ENCODE peak calls at places on chromosomes 16 and 17, in five cellular contexts. E is fibroblast of pulmonary artery, V is H7, R is AG04449, C is HCT116. U is an unnamed sample.

GRCh38 chr17:61570118-61570517 is 20.9 kb downstream of the NACA2 start:
- DNase-seq in C (peak; percentile 68), V (no peak), E (peak; percentile 16), R (no peak), U (no peak)

GRCh38 chr17:74445156-74445555 is 13.3 kb downstream of the GPRC5C start:
- DNase-seq in V (no peak), C (no peak), R (no peak), E (no peak), U (no peak)

GRCh38 chr17:9206160-9206988 is 185.1 kb downstream of the NTN1 start:
- DNase-seq in E (no peak), R (no peak), C (no peak), V (no peak), U (no peak)

GRCh38 chr17:74274060-74274702 is at the start of gene DNAI2:
- DNase-seq in V (peak; percentile 87), E (no peak), C (no peak), R (no peak), U (no peak)

GRCh38 chr16:3460121-3460520 is 16.6 kb downstream of the NAA60 start:
- DNase-seq in E (no peak), R (no peak), V (no peak), C (no peak), U (no peak)

GRCh38 chr17:6701719-6702118 is 11.4 kb downstream of the SLC13A5 start:
- DNase-seq in E (peak; percentile 17), R (no peak), V (peak; percentile 97), C (peak; percentile 33), U (no peak)

GRCh38 chr17:82216301-82217119 is 3.9 kb upstream of the CCDC57 start:
- DNase-seq in V (peak; percentile 41), E (peak; percentile 78), C (peak; percentile 85), R (peak; percentile 40), U (peak; percentile 46)

GRCh38 chr16:8458481-8458880 is 131.8 kb downstream of the TMEM114 start:
- DNase-seq in R (no peak), E (no peak), C (no peak), V (no peak), U (peak; percentile 59)

GRCh38 chr16:82995927-82996441 is 369.2 kb downstream of the CDH13 start:
- DNase-seq in R (peak; percentile 63), E (peak; percentile 94), V (no peak), C (no peak), U (peak; percentile 92)

GRCh38 chr17:55632893-55633292 is 89.8 kb downstream of the TMEM100 start:
- DNase-seq in E (peak; percentile 23), R (no peak), V (no peak), C (no peak), U (no peak)

GRCh38 chr16:15041260-15042011 is 14.4 kb downstream of the NTAN1 start:
- DNase-seq in V (peak; percentile 76), R (no peak), E (peak; percentile 64), C (no peak), U (peak; percentile 51)

GRCh38 chr16:188674-189073 is 8.4 kb downstream of the HBQ1 start:
- DNase-seq in E (no peak), C (no peak), R (no peak), V (peak; percentile 70), U (no peak)

GRCh38 chr17:44278006-44278405 is 10.1 kb upstream of the SLC4A1 start:
- DNase-seq in V (no peak), C (no peak), E (peak; percentile 27), R (no peak), U (peak; percentile 4)

GRCh38 chr17:49287481-49287880 is 56.9 kb upstream of the PHOSPHO1 start:
- DNase-seq in V (no peak), R (no peak), C (no peak), E (no peak), U (no peak)

GRCh38 chr17:45227631-45228120 is 6.0 kb downstream of the FMNL1 start:
- DNase-seq in E (no peak), R (no peak), C (no peak), V (peak; percentile 57), U (no peak)

GRCh38 chr17:49588312-49588711 is 12.6 kb downstream of the NXPH3 start:
- DNase-seq in V (peak; percentile 6), C (no peak), R (no peak), E (no peak), U (no peak)

GRCh38 chr17:49513044-49513395 is 17.9 kb downstream of the NGFR start:
- DNase-seq in E (no peak), C (no peak), V (no peak), R (no peak), U (no peak)

GRCh38 chr17:61416211-61416539 is 16.5 kb downstream of the TBX2 start:
- DNase-seq in E (no peak), C (no peak), V (peak; percentile 38), R (no peak), U (no peak)

GRCh38 chr17:40548982-40549680 is 16.1 kb downstream of the CCR7 start:
- DNase-seq in R (peak; percentile 77), C (no peak), E (peak; percentile 90), V (no peak), U (peak; percentile 75)

GRCh38 chr17:49760909-49761558 is 2.9 kb downstream of the FAM117A start:
- DNase-seq in V (no peak), C (no peak), E (no peak), R (no peak), U (no peak)

GRCh38 chr16:48246066-48246465 is 1.3 kb downstream of the ABCC11 start:
- DNase-seq in V (no peak), E (peak; percentile 33), R (no peak), C (no peak), U (no peak)

GRCh38 chr17:8664426-8665105 is 34.0 kb upstream of the MYH10 start:
- DNase-seq in C (no peak), E (no peak), V (no peak), R (no peak), U (no peak)

GRCh38 chr16:12661656-12662172 is 142.0 kb downstream of the CPPED1 start:
- DNase-seq in C (peak; percentile 6), R (no peak), E (peak; percentile 53), V (peak; percentile 72), U (peak; percentile 34)

GRCh38 chr17:68509151-68510057 is 2.8 kb upstream of the PRKAR1A start:
- DNase-seq in R (no peak), V (no peak), C (no peak), E (no peak), U (no peak)

GRCh38 chr16:81535679-81536360 is 91.2 kb downstream of the CMIP start:
- DNase-seq in R (no peak), C (no peak), V (no peak), E (no peak), U (no peak)

GRCh38 chr16:4915226-4915761 is 21.7 kb downstream of the PPL start:
- DNase-seq in V (no peak), R (peak; percentile 70), E (peak; percentile 29), C (peak; percentile 57), U (no peak)

GRCh38 chr16:66271074-66272060 is 95.1 kb upstream of the CDH5 start:
- DNase-seq in V (no peak), R (no peak), E (no peak), C (no peak), U (no peak)

GRCh38 chr17:58331815-58332719 is 3.5 kb upstream of the TSPOAP1 start:
- DNase-seq in C (no peak), R (no peak), V (peak; percentile 50), E (no peak), U (peak; percentile 74)

GRCh38 chr16:3461120-3461519 is 17.6 kb downstream of the NAA60 start:
- DNase-seq in R (no peak), V (peak; percentile 29), E (no peak), C (no peak), U (no peak)

GRCh38 chr16:23158114-23158513 is 8.9 kb upstream of the USP31 start:
- DNase-seq in V (no peak), C (no peak), E (no peak), R (no peak), U (no peak)

DNA sequence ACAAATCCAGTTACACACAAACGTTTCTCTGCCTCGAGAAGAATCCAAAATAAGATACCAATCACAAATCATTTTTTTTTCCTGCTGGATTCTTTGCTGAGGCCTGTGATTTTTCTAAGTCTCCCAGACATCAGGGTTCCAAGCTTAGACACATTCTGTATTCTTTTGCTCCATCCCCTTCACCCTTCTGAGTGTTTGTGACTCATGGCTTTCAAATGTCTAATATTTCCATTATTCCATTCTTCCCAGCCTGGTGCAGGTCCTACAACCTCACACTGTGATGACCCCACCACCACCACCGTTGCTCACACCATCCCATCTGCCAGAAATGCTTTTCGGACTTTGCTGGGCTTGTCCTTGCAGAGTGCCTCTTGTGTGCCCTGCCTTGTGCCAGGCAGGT is 480.1 kb downstream of the SOX9 start:
- DNase-seq in E (peak; percentile 50), V (no peak), C (no peak), R (peak; percentile 67), U (no peak)
- H3K4me3 ChIP-seq in E (no peak overlapping the region), V (no peak overlapping the region), C (no peak overlapping the region), R (no peak overlapping the region), U (no peak overlapping the region)

DNA sequence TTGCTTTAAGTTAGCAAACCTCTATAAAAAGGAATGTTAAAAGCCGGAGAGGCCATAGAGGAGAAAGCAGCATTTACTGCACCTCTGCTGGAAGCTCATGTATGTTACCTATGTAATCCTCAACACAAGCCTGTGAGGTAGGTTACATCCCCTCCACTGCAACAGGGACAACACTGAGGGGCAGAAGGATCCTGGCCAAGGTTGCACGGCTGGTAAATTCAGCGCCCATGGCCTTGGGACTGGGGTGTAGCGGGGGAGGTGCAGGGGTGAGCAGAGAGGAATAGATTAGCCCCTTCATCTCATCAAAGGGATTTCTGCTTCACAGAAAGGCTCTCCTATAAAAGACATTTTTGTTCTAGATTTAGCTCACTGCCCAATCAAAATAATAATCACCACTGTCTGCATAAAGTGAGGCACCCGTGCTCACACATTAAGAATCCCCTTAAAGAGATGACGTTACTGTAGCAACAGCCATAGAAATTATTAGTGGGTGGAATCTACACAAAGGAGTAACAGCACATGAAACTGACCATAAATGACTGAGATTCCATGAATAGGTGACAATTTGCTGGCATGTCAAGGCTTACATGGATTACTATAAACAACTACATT is 3.3 kb downstream of the ZCCHC14 start:
- DNase-seq in V (no peak), R (no peak), C (no peak), E (no peak), U (no peak)
- H3K4me3 ChIP-seq in V (no peak overlapping the region), R (peak overlapping the region; percentile 59), C (no peak overlapping the region), E (peak overlapping the region; percentile 45), U (peak overlapping the region; percentile 88)

GRCh38 chr16:68506331-68507053 is 32.6 kb upstream of the ZFP90 start:
- DNase-seq in E (no peak), C (no peak), V (no peak), R (no peak), U (no peak)
- H3K4me3 ChIP-seq in E (no peak overlapping the region), C (no peak overlapping the region), V (no peak overlapping the region), R (no peak overlapping the region), U (no peak overlapping the region)

DNA sequence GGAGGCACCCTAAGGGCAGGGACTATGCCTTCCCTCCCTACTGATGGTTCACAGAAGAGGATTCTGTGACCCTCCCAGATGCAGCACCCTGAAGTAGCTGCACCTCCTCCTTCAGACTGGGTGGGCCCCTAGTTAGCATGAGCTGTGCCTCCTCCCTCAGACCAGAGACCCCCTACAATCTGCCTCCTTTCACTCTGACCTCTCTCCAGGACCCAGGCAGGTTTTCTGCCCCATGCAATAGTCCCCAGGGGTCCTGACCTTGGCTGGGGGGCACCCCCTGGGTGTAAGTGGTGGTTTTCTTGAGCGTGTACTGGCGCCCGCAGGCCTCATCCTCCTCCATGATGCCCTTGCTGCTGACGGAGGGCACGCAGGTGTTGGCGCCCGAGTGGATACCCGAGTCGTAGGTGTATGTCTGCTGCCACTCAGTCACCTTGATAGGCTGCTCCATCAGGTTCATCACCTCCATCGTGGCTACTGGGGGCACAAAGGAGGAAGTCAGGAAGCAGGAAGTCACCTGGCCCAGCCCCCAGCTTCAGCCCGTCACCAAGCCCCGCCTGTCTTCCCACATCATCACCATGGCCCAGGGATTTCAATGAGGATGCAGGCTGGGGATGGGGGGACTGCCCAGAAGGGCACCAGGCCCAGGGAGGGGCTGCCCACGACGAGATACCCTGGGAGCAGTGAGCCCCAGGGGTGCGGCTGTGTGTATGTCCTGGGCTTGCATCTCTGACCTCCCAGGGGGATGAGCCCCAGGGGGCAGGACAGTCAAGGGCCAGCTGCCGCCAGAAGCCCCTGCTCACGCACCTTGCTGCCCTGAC is 14.9 kb downstream of the JUP start:
- DNase-seq in R (no peak), E (no peak), V (no peak), C (no peak), U (no peak)
- H3K4me3 ChIP-seq in R (no peak overlapping the region), E (no peak overlapping the region), V (no peak overlapping the region), C (peak overlapping the region; percentile 47), U (no peak overlapping the region)